ENCODE peak calls at places on chromosomes 7 and 10, in six cellular contexts. F, A, B, K, W and O are unnamed samples.

GRCh38 chr10:30980951-30981616 is 50.6 kb downstream of the ZNF438 start:
- DNase-seq in F (peak), W (no peak), A (peak), B (peak), K (peak), O (peak)

GRCh38 chr10:124204726-124205125 is 111.3 kb upstream of the CHST15 start:
- DNase-seq in B (no peak), A (no peak), W (no peak), F (no peak), K (no peak), O (no peak)

GRCh38 chr7:105675873-105676484 is 94.7 kb upstream of the EFCAB10 start:
- DNase-seq in K (peak), B (no peak), A (no peak), F (peak), W (no peak), O (no peak)

GRCh38 chr7:131893627-131894345 is 337.4 kb upstream of the PODXL start:
- DNase-seq in A (no peak), B (no peak), K (no peak), F (no peak), W (no peak), O (no peak)

GRCh38 chr10:71964669-71965515 is 697 bp downstream of the CHST3 start:
- DNase-seq in K (peak), B (peak), W (peak), A (peak), F (peak), O (peak)

GRCh38 chr7:105589221-105590077 is 8.2 kb upstream of the EFCAB10 start:
- DNase-seq in B (peak), A (peak), W (peak), K (no peak), F (peak), O (peak)

GRCh38 chr7:138169441-138169851 is 93.2 kb downstream of the AKR1D1 start:
- DNase-seq in F (no peak), W (no peak), A (no peak), B (no peak), K (no peak), O (no peak)

GRCh38 chr7:74290999-74291441 is 1.8 kb downstream of the CLIP2 start:
- DNase-seq in B (no peak), A (no peak), F (peak), K (no peak), W (no peak), O (no peak)

GRCh38 chr10:16686081-16686902 is 130.9 kb downstream of the RSU1 start:
- DNase-seq in F (no peak), K (no peak), A (no peak), B (no peak), W (no peak), O (peak)

GRCh38 chr10:92031580-92031979 is 108.0 kb downstream of the BTAF1 start:
- DNase-seq in A (no peak), K (no peak), F (no peak), W (no peak), B (no peak), O (no peak)

GRCh38 chr10:25682203-25682950 is 251.7 kb upstream of the MYO3A start:
- DNase-seq in A (no peak), K (no peak), F (no peak), W (no peak), B (no peak), O (peak)

GRCh38 chr7:94571816-94572215 is 62.2 kb downstream of the CASD1 start:
- DNase-seq in W (no peak), K (no peak), A (no peak), B (no peak), F (no peak), O (no peak)

GRCh38 chr7:27501001-27501400 is 161.7 kb downstream of the HIBADH start:
- DNase-seq in K (no peak), W (no peak), F (no peak), B (no peak), A (no peak), O (no peak)

GRCh38 chr10:96826438-96826837 is 5.7 kb upstream of the LCOR start:
- DNase-seq in F (no peak), B (no peak), K (no peak), W (no peak), A (no peak), O (no peak)

GRCh38 chr7:12210179-12211053 is 678 bp upstream of the TMEM106B start:
- DNase-seq in A (no peak), K (peak), W (no peak), B (peak), F (peak), O (peak)
- H3K4me3 ChIP-seq in A (peak), K (peak), W (peak), B (peak), F (peak), O (peak)

GRCh38 chr10:47299989-47300931 is at the start of gene GDF10:
- DNase-seq in A (no peak), K (no peak), W (peak), F (no peak), B (no peak), O (no peak)
- TF ChIP-seq CTCF in A (no peak), K (no peak), W (no peak), F (no peak), B (no peak), O (no peak)

GRCh38 chr7:134932707-134933370 is 53.5 kb upstream of the AGBL3 start:
- DNase-seq in F (no peak), K (peak), A (peak), B (no peak), W (no peak), O (peak)
- H3K4me3 ChIP-seq in F (no peak), K (no peak), A (no peak), B (no peak), W (no peak), O (no peak)

DNA sequence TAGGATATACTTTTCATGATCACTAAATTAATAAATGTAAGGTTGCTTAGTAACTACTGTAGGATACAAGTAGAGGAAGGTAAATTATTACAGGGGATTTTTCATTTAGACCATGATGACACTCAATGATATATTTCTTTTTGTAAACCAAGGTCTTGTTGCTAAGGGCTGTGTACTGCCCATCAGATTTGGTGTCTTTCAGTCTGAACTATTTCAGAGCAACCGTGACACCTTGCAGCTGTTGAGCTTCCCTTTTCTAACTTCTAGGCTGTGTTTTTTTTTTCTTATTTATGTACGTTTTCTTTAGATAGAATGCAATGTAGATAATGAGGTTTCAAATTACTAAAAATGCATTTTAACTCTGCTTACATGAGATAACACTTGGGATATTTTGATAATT is 292.0 kb upstream of the MBL2 start:
- DNase-seq in K (no peak), A (no peak), B (no peak), W (no peak), F (no peak), O (no peak)
- TF ChIP-seq CTCF in K (no peak), A (no peak), B (no peak), W (no peak), F (no peak), O (no peak)

DNA sequence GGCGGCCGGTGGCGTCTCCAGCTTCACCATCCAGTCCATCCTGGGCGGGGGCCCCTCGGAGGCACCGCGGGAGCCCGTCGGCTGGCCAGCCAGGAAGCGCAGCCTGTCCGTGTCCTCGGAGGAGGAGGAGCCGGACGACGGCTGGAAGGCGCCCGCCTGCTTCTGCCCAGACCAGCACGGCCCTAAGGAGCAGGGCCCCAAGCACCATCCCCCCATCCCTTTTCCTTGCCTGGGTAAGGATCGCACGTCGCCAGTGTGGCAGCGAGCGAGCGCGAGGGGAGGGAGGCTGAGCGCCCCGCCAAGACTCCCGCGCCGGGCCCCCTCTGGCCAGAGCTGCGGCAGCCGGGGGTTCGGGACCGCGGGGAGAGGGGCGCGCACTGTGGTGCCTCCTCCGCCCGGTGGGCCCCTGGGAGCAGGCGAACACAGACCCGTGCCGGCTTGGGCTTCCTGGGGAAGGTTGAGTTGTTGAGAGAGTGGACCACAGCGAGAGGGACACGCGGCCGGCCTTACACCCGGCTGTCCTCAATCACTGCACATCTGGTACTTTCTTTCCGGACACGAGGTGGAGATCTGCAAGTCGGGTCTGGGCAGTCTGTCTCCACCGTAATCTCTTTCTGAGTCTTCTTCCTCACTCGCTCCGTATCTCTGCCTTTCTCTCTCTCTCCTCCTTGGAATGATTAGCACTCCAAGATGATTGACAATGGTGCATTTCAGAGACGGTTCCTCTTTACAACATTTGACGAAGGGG is 652 bp downstream of the HMX2 start:
- DNase-seq in B (no peak), K (no peak), W (no peak), F (no peak), A (no peak), O (no peak)
- H3K4me3 ChIP-seq in B (no peak), K (no peak), W (no peak), F (no peak), A (no peak), O (no peak)